ENCODE peak calls at places on chromosomes 5 and 9, in five cellular contexts. P, C, N, F and L are unnamed samples.

GRCh38 chr9:35923927-35924763 is 14.9 kb downstream of the SPAAR start:
- DNase-seq in P (no peak), C (peak; percentile 91), N (no peak), F (peak; percentile 83), L (peak; percentile 89)

GRCh38 chr9:101453776-101454570 is 18.4 kb upstream of the ALDOB start:
- DNase-seq in P (no peak), C (no peak), N (no peak), F (no peak), L (no peak)

GRCh38 chr5:92268343-92268742 is 885.2 kb upstream of the ARRDC3 start:
- DNase-seq in P (no peak), C (no peak), N (no peak), F (no peak), L (no peak)

GRCh38 chr5:94901071-94901979 is 282.9 kb downstream of the SLF1 start:
- DNase-seq in P (no peak), C (peak; percentile 75), N (no peak), F (no peak), L (peak; percentile 86)

GRCh38 chr9:108553111-108553635 is 302.6 kb downstream of the ACTL7B start:
- DNase-seq in P (no peak), C (peak; percentile 40), N (no peak), F (no peak), L (no peak)

GRCh38 chr5:82821978-82822927 is 254.9 kb downstream of the TMEM167A start:
- DNase-seq in P (no peak), C (peak; percentile 15), N (no peak), F (no peak), L (no peak)

GRCh38 chr9:35079041-35079425 is 709 bp downstream of the FANCG start:
- DNase-seq in P (no peak), C (no peak), N (no peak), F (no peak), L (no peak)

GRCh38 chr5:167934561-167934971 is 356.9 kb upstream of the WWC1 start:
- DNase-seq in P (no peak), C (peak; percentile 68), N (peak; percentile 8), F (no peak), L (no peak)

GRCh38 chr5:10831416-10831815 is 70.4 kb upstream of the DAP start:
- DNase-seq in P (no peak), C (no peak), N (no peak), F (no peak), L (no peak)

GRCh38 chr5:139246394-139246793 is 47.1 kb upstream of the MATR3 start:
- DNase-seq in P (no peak), C (peak; percentile 48), N (no peak), F (no peak), L (peak; percentile 63)

GRCh38 chr5:8081179-8081578 is 212.2 kb downstream of the MTRR start:
- DNase-seq in P (no peak), C (no peak), N (no peak), F (no peak), L (no peak)

GRCh38 chr5:138967806-138968448 is 92.8 kb upstream of the LRRTM2 start:
- DNase-seq in P (peak; percentile 84), C (no peak), N (peak; percentile 87), F (no peak), L (no peak)

DNA sequence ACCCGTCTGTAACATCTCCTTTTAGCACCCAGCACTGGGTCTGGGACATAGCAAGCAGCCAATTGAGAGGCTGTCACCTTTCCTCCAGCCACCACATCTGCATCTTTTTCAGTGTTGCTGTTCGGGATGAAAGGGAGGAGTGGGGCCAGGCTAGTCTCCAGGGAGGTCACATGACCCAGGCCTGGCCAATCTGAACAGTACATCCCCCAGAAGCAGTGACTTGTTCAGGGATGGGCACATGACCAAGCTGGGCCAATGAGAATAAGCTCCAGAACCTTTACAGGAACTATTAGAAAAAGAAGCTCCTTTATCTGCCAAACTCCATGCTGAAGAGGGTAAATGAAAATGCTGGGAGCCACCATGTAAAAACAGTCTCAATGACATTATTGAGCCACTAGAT is 359.0 kb downstream of the SLIT3 start:
- DNase-seq in P (no peak), C (no peak), N (no peak), F (no peak), L (no peak)
- TF ChIP-seq CTCF in P (no peak), C (no peak), N (no peak), F (no peak), L (no peak)

DNA sequence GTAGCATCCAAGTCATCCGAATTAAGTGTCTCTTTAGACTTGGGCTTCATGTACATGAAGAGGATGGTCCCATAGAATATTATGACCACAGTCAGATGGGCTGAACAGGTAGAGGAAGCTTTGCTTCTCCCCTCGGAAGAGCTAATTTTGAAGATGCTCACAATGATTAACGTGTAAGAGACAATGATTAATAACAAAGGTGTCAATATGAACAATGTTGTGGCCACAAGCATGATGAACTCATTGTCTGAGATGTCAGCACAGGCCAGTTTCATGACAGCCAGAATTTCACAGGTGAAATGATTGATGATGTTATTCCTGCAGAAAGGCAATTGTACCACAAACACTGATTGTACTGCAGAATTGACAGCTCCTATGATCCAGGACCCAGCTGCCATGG is 626 bp downstream of the OR13C2 start:
- DNase-seq in P (no peak), C (no peak), N (no peak), F (no peak), L (no peak)
- H3K27ac ChIP-seq in P (no peak overlapping the region), C (no peak overlapping the region), N (no peak overlapping the region), F (no peak overlapping the region), L (no peak overlapping the region)

DNA sequence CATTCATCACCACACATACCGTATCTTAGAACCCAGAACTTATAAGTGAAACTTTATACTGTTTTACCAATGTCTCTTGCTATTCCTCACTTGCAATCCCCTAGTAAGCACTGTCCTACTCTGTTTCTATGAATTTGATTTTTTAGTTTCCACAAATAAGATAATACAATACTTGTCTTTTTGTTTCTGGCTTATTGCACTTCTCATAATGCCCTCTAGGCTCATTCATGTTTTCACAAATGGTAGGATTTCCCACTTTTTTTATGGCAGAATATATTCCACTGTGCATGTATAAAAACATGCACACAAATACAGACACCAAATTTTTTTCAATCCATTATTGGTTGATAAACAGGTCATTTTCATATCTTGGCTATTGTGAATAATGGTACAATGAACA is 1742.3 kb upstream of the NUDT12 start:
- DNase-seq in P (no peak), C (no peak), N (no peak), F (no peak), L (no peak)
- TF ChIP-seq CTCF in P (no peak), C (no peak), N (no peak), F (no peak), L (no peak)

DNA sequence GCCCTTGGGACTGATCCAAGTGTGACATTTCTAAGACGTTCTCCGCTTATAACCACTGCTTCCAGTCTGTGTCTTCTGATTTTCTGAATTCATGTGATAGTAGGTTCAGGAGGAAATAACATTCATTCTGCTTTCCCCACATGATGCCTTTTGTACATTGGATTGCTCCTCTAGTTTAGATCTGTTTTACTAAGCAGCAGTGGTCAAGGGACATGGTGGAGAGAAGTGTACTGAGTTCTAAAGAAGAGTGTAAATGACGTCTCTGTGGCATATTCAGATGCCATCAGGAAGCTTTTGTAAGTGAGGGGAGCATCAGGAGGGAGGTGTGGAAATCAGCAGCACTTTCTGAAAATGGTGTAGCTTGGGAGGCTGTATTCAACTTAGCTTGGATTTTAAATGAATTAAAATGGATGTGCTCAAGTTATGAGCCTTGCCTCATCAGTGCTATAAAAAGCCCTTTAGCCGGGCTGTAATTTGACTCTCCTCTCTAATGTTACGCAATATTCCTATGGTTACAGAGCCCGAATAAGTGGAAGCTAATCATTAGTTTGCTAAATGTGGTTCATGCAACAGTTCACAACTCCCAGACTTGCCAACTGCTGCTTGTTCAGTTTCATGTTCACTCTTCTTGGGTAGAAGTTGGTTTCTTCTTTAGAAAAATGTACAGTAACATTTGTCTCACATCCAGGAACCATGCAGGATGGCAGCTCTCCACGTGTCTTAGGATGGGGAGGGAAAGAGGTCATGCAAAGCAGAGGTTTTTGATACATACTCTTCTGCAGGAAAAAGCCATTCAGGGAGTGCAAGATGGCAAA is 281.3 kb downstream of the ARHGAP26 start:
- DNase-seq in P (no peak), C (peak; percentile 73), N (no peak), F (no peak), L (peak; percentile 63)
- H3K27ac ChIP-seq in P (peak overlapping the region; percentile 56), C (no peak overlapping the region), N (peak overlapping the region; percentile 44), F (peak overlapping the region; percentile 33), L (peak overlapping the region; percentile 73)

GRCh38 chr9:70491798-70492736 is 77.6 kb upstream of the KLF9 start:
- DNase-seq in P (no peak), C (no peak), N (no peak), F (peak; percentile 23), L (no peak)

GRCh38 chr9:70488098-70488792 is 73.8 kb upstream of the KLF9 start:
- DNase-seq in P (no peak), C (no peak), N (no peak), F (no peak), L (no peak)

GRCh38 chr9:70493046-70493445 is 78.6 kb upstream of the KLF9 start:
- DNase-seq in P (no peak), C (no peak), N (no peak), F (peak; percentile 13), L (no peak)

GRCh38 chr9:70488793-70489105 is 74.3 kb upstream of the KLF9 start:
- DNase-seq in P (no peak), C (no peak), N (no peak), F (no peak), L (no peak)

DNA sequence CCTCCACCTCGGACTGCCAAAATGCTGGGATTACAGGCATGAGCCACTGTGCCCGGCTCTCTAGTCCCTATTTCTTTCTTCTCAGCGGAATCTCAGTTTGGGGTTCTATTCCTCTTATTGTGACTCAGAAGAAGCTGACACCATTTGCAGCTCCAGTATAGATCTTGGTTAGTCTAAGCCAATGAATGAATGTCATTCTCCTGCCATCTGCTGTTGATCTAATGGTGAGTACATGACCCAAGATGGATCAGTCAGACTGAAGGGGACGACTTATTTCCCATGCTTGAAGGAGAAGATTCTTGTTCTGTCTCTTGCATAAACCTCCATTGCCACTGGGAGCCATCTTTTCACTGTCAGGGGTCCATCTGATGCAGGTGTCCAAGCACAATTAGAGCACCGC is 76.0 kb upstream of the KLF9 start:
- DNase-seq in P (no peak), C (no peak), N (no peak), F (peak; percentile 19), L (no peak)
- TF ChIP-seq CTCF in P (no peak), C (no peak), N (no peak), F (no peak), L (no peak)

GRCh38 chr9:121394292-121394691 is 24.2 kb upstream of the STOM start:
- DNase-seq in P (no peak), C (no peak), N (no peak), F (no peak), L (no peak)

GRCh38 chr9:121388140-121388925 is 18.3 kb upstream of the STOM start:
- DNase-seq in P (no peak), C (no peak), N (no peak), F (no peak), L (no peak)

GRCh38 chr9:121390372-121390771 is 20.3 kb upstream of the STOM start:
- DNase-seq in P (no peak), C (no peak), N (no peak), F (no peak), L (no peak)

GRCh38 chr9:121395558-121395957 is 25.5 kb upstream of the STOM start:
- DNase-seq in P (no peak), C (peak; percentile 28), N (no peak), F (no peak), L (no peak)

GRCh38 chr9:121393318-121393717 is 23.3 kb upstream of the STOM start:
- DNase-seq in P (no peak), C (peak; percentile 78), N (no peak), F (no peak), L (peak; percentile 85)
- H3K27ac ChIP-seq in P (no peak overlapping the region), C (peak overlapping the region; percentile 54), N (no peak overlapping the region), F (no peak overlapping the region), L (peak overlapping the region; percentile 87)